ENCODE peak calls at places on chromosome 13, in six cellular contexts. D, Q, O, A, X and I are unnamed samples.

GRCh38 chr13:61777281-61777680 is 361.6 kb upstream of the PCDH20 start:
- DNase-seq in A (no peak), X (no peak), Q (no peak), O (peak), D (no peak), I (no peak)

GRCh38 chr13:23381877-23382276 is 51.6 kb downstream of the SACS start:
- DNase-seq in X (no peak), A (no peak), D (peak), Q (peak), O (no peak), I (peak)

GRCh38 chr13:20264271-20265018 is 32.3 kb upstream of the GJB6 start:
- DNase-seq in X (peak), Q (no peak), O (no peak), D (no peak), A (no peak), I (no peak)

GRCh38 chr13:114140909-114141255 is 8.5 kb upstream of the RASA3 start:
- DNase-seq in D (no peak), A (no peak), X (no peak), Q (no peak), O (no peak), I (no peak)

GRCh38 chr13:75749407-75749806 is 113.3 kb downstream of the LMO7 start:
- DNase-seq in D (no peak), X (no peak), O (no peak), A (no peak), Q (peak), I (no peak)

GRCh38 chr13:75480691-75481175 is 1.2 kb downstream of the TBC1D4 start:
- DNase-seq in D (peak), Q (peak), O (peak), X (peak), A (no peak), I (peak)

GRCh38 chr13:100789481-100789880 is 114.9 kb upstream of the TMTC4 start:
- DNase-seq in O (no peak), X (no peak), A (no peak), D (peak), Q (peak), I (no peak)

GRCh38 chr13:27534108-27534975 is 84.0 kb upstream of the MTIF3 start:
- DNase-seq in Q (no peak), X (no peak), O (no peak), D (no peak), A (no peak), I (no peak)

GRCh38 chr13:38348890-38349289 is 761 bp upstream of the UFM1 start:
- DNase-seq in A (no peak), O (no peak), X (peak), Q (no peak), D (peak), I (peak)

GRCh38 chr13:99909836-99910619 is 61.5 kb downstream of the ZIC5 start:
- DNase-seq in O (peak), A (no peak), X (no peak), Q (no peak), D (no peak), I (no peak)

GRCh38 chr13:27919299-27919933 is 384 bp upstream of the PDX1 start:
- DNase-seq in A (no peak), D (no peak), Q (peak), O (no peak), X (no peak), I (no peak)

GRCh38 chr13:98483636-98484288 is 93.1 kb downstream of the STK24 start:
- DNase-seq in O (no peak), A (no peak), D (no peak), Q (no peak), X (no peak), I (no peak)

GRCh38 chr13:64127192-64127591 is 2711.5 kb upstream of the PCDH20 start:
- DNase-seq in X (no peak), D (no peak), O (no peak), A (no peak), Q (no peak), I (no peak)

GRCh38 chr13:109922518-109922917 is 136.1 kb upstream of the IRS2 start:
- DNase-seq in D (no peak), O (no peak), X (no peak), Q (no peak), A (no peak), I (no peak)

GRCh38 chr13:105817498-105817897 is 718.0 kb downstream of the EFNB2 start:
- DNase-seq in Q (no peak), X (no peak), D (no peak), A (no peak), O (no peak), I (no peak)

GRCh38 chr13:24473646-24474045 is 38.9 kb downstream of the PARP4 start:
- DNase-seq in A (no peak), O (no peak), D (no peak), Q (no peak), X (no peak), I (no peak)

GRCh38 chr13:33236021-33236420 is 49.5 kb downstream of the STARD13 start:
- DNase-seq in X (no peak), D (no peak), O (no peak), A (no peak), Q (no peak), I (peak)

GRCh38 chr13:22357132-22357531 is 686.3 kb downstream of the FGF9 start:
- DNase-seq in D (peak), Q (no peak), X (no peak), A (no peak), O (no peak), I (no peak)

GRCh38 chr13:99404005-99404755 is 97.0 kb upstream of the GPR183 start:
- DNase-seq in O (no peak), A (no peak), X (no peak), D (no peak), Q (no peak), I (peak)

GRCh38 chr13:65593298-65593874 is 1636.8 kb downstream of the PCDH9 start:
- DNase-seq in O (no peak), D (no peak), A (no peak), Q (no peak), X (no peak), I (no peak)

GRCh38 chr13:19181021-19181620 is 503 bp downstream of the TUBA3C start:
- DNase-seq in Q (no peak), X (no peak), D (no peak), O (no peak), A (no peak), I (no peak)

GRCh38 chr13:28406728-28407266 is 88.1 kb downstream of the FLT1 start:
- DNase-seq in O (no peak), A (no peak), Q (no peak), X (no peak), D (no peak), I (no peak)

GRCh38 chr13:22187329-22187728 is 516.5 kb downstream of the FGF9 start:
- DNase-seq in X (no peak), D (no peak), O (no peak), A (no peak), Q (no peak), I (no peak)